ENCODE peak calls at places on chromosomes 4 and X, in five cellular contexts. One of them, this sample, is unnamed.

GRCh38 chrX:120791013-120791643 is 84.5 kb downstream of the CT47B1 start:
- DNase-seq in right cardiac atrium: peak; percentile 74
- DNase-seq in colonic mucosa: peak; percentile 18
- DNase-seq in ovary: peak; percentile 76
- DNase-seq in heart right ventricle: peak; percentile 26
- DNase-seq in this sample: peak; percentile 46

GRCh38 chr4:140004580-140005314 is 149.2 kb downstream of the MAML3 start:
- DNase-seq in heart right ventricle: peak; percentile 64
- DNase-seq in colonic mucosa: no peak
- DNase-seq in right cardiac atrium: peak; percentile 75
- DNase-seq in ovary: peak; percentile 47
- DNase-seq in this sample: peak; percentile 63

GRCh38 chr4:70863099-70863790 is 23.6 kb upstream of the GRSF1 start:
- DNase-seq in colonic mucosa: no peak
- DNase-seq in right cardiac atrium: no peak
- DNase-seq in heart right ventricle: no peak
- DNase-seq in ovary: no peak
- DNase-seq in this sample: no peak

GRCh38 chrX:69670001-69670555 is 54.2 kb downstream of the EDA start:
- DNase-seq in ovary: no peak
- DNase-seq in right cardiac atrium: no peak
- DNase-seq in heart right ventricle: no peak
- DNase-seq in colonic mucosa: no peak
- DNase-seq in this sample: no peak

GRCh38 chrX:65451663-65452062 is 82.9 kb downstream of the LAS1L start:
- DNase-seq in ovary: no peak
- DNase-seq in colonic mucosa: peak; percentile 26
- DNase-seq in heart right ventricle: no peak
- DNase-seq in right cardiac atrium: no peak
- DNase-seq in this sample: no peak

GRCh38 chr4:121053601-121054143 is 18.7 kb downstream of the NDNF start:
- DNase-seq in heart right ventricle: peak; percentile 38
- DNase-seq in ovary: no peak
- DNase-seq in colonic mucosa: peak; percentile 36
- DNase-seq in right cardiac atrium: peak; percentile 35
- DNase-seq in this sample: no peak

GRCh38 chrX:130174051-130174704 is 2.4 kb downstream of the RAB33A start:
- DNase-seq in right cardiac atrium: peak; percentile 81
- DNase-seq in colonic mucosa: no peak
- DNase-seq in heart right ventricle: peak; percentile 17
- DNase-seq in ovary: peak; percentile 24
- DNase-seq in this sample: peak; percentile 39

GRCh38 chrX:13046035-13046851 is 1.8 kb upstream of the FAM9C start:
- DNase-seq in ovary: no peak
- DNase-seq in colonic mucosa: no peak
- DNase-seq in right cardiac atrium: no peak
- DNase-seq in heart right ventricle: no peak
- DNase-seq in this sample: no peak

GRCh38 chr4:112889619-112890294 is 159.7 kb upstream of the ANK2 start:
- DNase-seq in right cardiac atrium: no peak
- DNase-seq in ovary: no peak
- DNase-seq in heart right ventricle: no peak
- DNase-seq in colonic mucosa: no peak
- DNase-seq in this sample: no peak

GRCh38 chr4:173362666-173363065 is 8.1 kb upstream of the SAP30 start:
- DNase-seq in ovary: no peak
- DNase-seq in heart right ventricle: no peak
- DNase-seq in colonic mucosa: no peak
- DNase-seq in right cardiac atrium: no peak
- DNase-seq in this sample: no peak

GRCh38 chr4:62571494-62571893 is 1371.4 kb downstream of the ADGRL3 start:
- DNase-seq in ovary: no peak
- DNase-seq in heart right ventricle: no peak
- DNase-seq in colonic mucosa: no peak
- DNase-seq in right cardiac atrium: no peak
- DNase-seq in this sample: no peak

GRCh38 chrX:115362334-115363095 is 73.0 kb downstream of the LUZP4 start:
- DNase-seq in ovary: no peak
- DNase-seq in right cardiac atrium: no peak
- DNase-seq in colonic mucosa: no peak
- DNase-seq in heart right ventricle: no peak
- DNase-seq in this sample: no peak

GRCh38 chrX:70262952-70263567 is 3.1 kb upstream of the P2RY4 start:
- DNase-seq in ovary: peak; percentile 26
- DNase-seq in heart right ventricle: peak; percentile 14
- DNase-seq in colonic mucosa: peak; percentile 56
- DNase-seq in right cardiac atrium: peak; percentile 72
- DNase-seq in this sample: peak; percentile 29

GRCh38 chr4:10267066-10267465 is 150.5 kb upstream of the WDR1 start:
- DNase-seq in heart right ventricle: no peak
- DNase-seq in right cardiac atrium: no peak
- DNase-seq in colonic mucosa: peak; percentile 22
- DNase-seq in ovary: no peak
- DNase-seq in this sample: no peak

GRCh38 chr4:164215113-164215741 is 538.7 kb upstream of the SMIM31 start:
- DNase-seq in ovary: no peak
- DNase-seq in heart right ventricle: no peak
- DNase-seq in right cardiac atrium: no peak
- DNase-seq in colonic mucosa: no peak
- DNase-seq in this sample: no peak

GRCh38 chr4:94934201-94934600 is 176.4 kb downstream of the BMPR1B start:
- DNase-seq in right cardiac atrium: no peak
- DNase-seq in heart right ventricle: no peak
- DNase-seq in colonic mucosa: no peak
- DNase-seq in ovary: no peak
- DNase-seq in this sample: no peak

GRCh38 chr4:7193040-7193958 is 961 bp downstream of the SORCS2 start:
- DNase-seq in right cardiac atrium: peak; percentile 65
- DNase-seq in heart right ventricle: no peak
- DNase-seq in ovary: peak; percentile 52
- DNase-seq in colonic mucosa: no peak
- DNase-seq in this sample: no peak

GRCh38 chrX:11445540-11445939 is 152.3 kb downstream of the AMELX start:
- DNase-seq in right cardiac atrium: no peak
- DNase-seq in heart right ventricle: no peak
- DNase-seq in colonic mucosa: no peak
- DNase-seq in ovary: no peak
- DNase-seq in this sample: no peak

GRCh38 chr4:112946127-112946526 is 103.3 kb upstream of the ANK2 start:
- DNase-seq in heart right ventricle: no peak
- DNase-seq in ovary: no peak
- DNase-seq in colonic mucosa: no peak
- DNase-seq in right cardiac atrium: no peak
- DNase-seq in this sample: no peak

GRCh38 chr4:62814510-62815047 is 1594.7 kb downstream of the TECRL start:
- DNase-seq in heart right ventricle: no peak
- DNase-seq in ovary: peak; percentile 22
- DNase-seq in colonic mucosa: no peak
- DNase-seq in right cardiac atrium: peak; percentile 43
- DNase-seq in this sample: no peak

GRCh38 chr4:150021483-150021882 is 56.8 kb upstream of the DCLK2 start:
- DNase-seq in colonic mucosa: no peak
- DNase-seq in ovary: no peak
- DNase-seq in heart right ventricle: no peak
- DNase-seq in right cardiac atrium: no peak
- DNase-seq in this sample: no peak

GRCh38 chrX:72080800-72081199 is 50.9 kb downstream of the RTL5 start:
- DNase-seq in colonic mucosa: no peak
- DNase-seq in right cardiac atrium: no peak
- DNase-seq in heart right ventricle: no peak
- DNase-seq in ovary: no peak
- DNase-seq in this sample: no peak

GRCh38 chr4:94475794-94476193 is 24.1 kb downstream of the PDLIM5 start:
- DNase-seq in heart right ventricle: no peak
- DNase-seq in ovary: no peak
- DNase-seq in colonic mucosa: no peak
- DNase-seq in right cardiac atrium: no peak
- DNase-seq in this sample: no peak

GRCh38 chrX:14051416-14051815 is 21.7 kb upstream of the GEMIN8 start:
- DNase-seq in ovary: no peak
- DNase-seq in heart right ventricle: no peak
- DNase-seq in right cardiac atrium: no peak
- DNase-seq in colonic mucosa: no peak
- DNase-seq in this sample: no peak

DNA sequence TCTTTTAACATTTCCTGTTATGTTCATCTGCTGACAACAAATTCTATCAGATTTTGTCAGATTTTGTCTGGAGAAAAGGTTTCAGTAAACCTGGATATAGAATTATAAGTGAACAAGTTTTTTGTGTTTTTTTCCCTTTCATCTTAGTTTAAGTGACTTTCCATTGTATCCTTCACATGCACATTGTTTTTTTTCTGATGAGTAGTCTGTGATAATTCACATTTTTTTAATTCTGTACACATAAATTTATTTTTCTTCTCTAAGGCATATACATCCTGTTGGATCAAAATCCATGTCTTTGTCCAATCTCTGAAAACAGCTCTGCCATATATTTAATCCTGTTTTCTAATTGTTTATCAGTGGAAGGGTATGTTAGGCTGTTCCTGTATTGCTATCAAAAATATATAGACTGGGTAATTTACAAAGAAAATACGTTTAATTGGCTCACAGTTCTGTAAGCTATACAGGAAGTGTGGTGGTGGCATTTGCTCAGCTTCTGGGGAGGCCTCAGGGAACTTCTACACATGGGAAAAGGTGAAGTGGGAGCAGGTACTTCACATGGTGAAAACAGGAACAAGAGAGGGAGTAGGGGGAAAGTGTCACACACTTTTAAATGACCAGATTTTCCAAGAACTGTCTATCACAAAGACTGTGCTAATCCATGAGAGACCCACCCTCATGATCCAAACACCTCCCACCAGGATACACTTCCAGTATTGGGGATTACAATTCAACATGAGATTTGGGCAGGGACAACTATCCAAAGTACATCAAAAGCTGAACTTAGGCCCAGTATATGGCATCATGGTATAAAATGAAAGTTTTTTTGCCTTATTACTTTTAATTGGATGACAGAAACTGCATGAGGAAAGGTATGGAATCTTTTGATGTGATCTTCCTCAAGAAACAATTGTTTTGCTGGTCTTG is 45.6 kb upstream of the GRID2 start:
- DNase-seq in colonic mucosa: no peak
- DNase-seq in ovary: no peak
- DNase-seq in right cardiac atrium: no peak
- DNase-seq in heart right ventricle: no peak
- DNase-seq in this sample: no peak
- H3K27ac ChIP-seq in colonic mucosa: no peak overlapping the region
- H3K27ac ChIP-seq in ovary: no peak overlapping the region
- H3K27ac ChIP-seq in right cardiac atrium: no peak overlapping the region
- H3K27ac ChIP-seq in heart right ventricle: no peak overlapping the region
- H3K27ac ChIP-seq in this sample: no peak overlapping the region

DNA sequence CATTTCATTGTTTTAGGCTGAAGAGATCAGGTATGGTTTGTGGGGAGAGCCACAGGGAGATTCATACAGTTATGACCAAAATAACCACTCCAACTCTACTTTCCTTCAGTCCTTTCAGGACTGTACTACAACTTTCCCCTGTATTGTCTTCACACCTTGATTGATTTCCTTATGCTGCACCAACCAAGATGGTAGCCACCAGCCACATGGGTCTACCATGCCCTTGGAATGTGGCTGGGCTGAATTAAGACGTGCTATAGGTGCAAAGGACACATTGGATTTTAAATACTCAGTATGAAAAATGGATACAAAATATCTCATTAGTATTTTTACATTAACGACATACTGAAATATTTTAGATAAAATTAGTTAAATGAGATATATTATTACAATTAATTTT is 11.2 kb downstream of the IRF2 start:
- DNase-seq in right cardiac atrium: no peak
- DNase-seq in ovary: no peak
- DNase-seq in heart right ventricle: no peak
- DNase-seq in colonic mucosa: no peak
- DNase-seq in this sample: no peak
- H3K27ac ChIP-seq in right cardiac atrium: no peak overlapping the region
- H3K27ac ChIP-seq in ovary: no peak overlapping the region
- H3K27ac ChIP-seq in heart right ventricle: no peak overlapping the region
- H3K27ac ChIP-seq in colonic mucosa: no peak overlapping the region
- H3K27ac ChIP-seq in this sample: no peak overlapping the region

GRCh38 chr4:183337349-183337748 is 15.1 kb upstream of the CLDN24 start:
- DNase-seq in ovary: no peak
- DNase-seq in colonic mucosa: no peak
- DNase-seq in right cardiac atrium: no peak
- DNase-seq in heart right ventricle: no peak
- DNase-seq in this sample: no peak

GRCh38 chr4:183333983-183334382 is 11.8 kb upstream of the CLDN24 start:
- DNase-seq in heart right ventricle: no peak
- DNase-seq in ovary: no peak
- DNase-seq in colonic mucosa: no peak
- DNase-seq in right cardiac atrium: no peak
- DNase-seq in this sample: no peak

GRCh38 chr4:183337833-183338232 is 15.6 kb upstream of the CLDN24 start:
- DNase-seq in right cardiac atrium: no peak
- DNase-seq in heart right ventricle: no peak
- DNase-seq in colonic mucosa: no peak
- DNase-seq in ovary: no peak
- DNase-seq in this sample: no peak

GRCh38 chr4:183333202-183333601 is 11.0 kb upstream of the CLDN24 start:
- DNase-seq in ovary: no peak
- DNase-seq in heart right ventricle: no peak
- DNase-seq in right cardiac atrium: no peak
- DNase-seq in colonic mucosa: no peak
- DNase-seq in this sample: no peak

DNA sequence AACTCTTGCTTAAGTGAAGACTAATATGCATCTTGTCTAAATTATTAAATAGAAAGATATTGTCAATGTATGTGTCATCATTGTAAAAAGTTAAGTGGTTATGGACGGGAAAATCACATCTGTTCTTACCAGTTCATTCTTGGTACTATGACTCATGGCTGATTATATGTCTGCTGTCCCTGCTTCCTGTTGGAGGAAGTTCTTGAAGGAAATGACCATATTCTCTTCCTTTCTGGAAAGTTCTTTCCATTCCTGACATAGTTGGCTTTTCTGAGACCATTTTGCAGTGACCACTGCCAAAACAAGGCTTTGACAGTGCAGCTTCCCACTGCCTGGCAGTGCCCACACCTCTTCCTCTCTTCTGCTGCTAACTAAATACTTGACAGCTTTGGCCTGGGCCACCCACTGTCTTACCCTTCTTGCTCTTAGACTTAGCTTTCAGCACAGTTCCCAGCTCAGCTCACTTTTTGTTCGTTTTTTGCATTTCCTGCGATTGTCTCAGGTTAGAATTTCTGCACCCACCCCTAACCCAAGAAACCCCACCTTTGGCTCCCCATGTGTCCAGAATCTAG is 13.2 kb upstream of the CLDN24 start:
- DNase-seq in ovary: no peak
- DNase-seq in right cardiac atrium: no peak
- DNase-seq in colonic mucosa: no peak
- DNase-seq in heart right ventricle: no peak
- DNase-seq in this sample: no peak
- H3K27ac ChIP-seq in ovary: no peak overlapping the region
- H3K27ac ChIP-seq in right cardiac atrium: no peak overlapping the region
- H3K27ac ChIP-seq in colonic mucosa: no peak overlapping the region
- H3K27ac ChIP-seq in heart right ventricle: no peak overlapping the region
- H3K27ac ChIP-seq in this sample: no peak overlapping the region

GRCh38 chr4:76035799-76036389 is at the start of gene CXCL11:
- DNase-seq in heart right ventricle: no peak
- DNase-seq in right cardiac atrium: no peak
- DNase-seq in colonic mucosa: no peak
- DNase-seq in ovary: no peak
- DNase-seq in this sample: no peak

GRCh38 chr4:76035146-76035545 is 724 bp downstream of the CXCL11 start:
- DNase-seq in heart right ventricle: no peak
- DNase-seq in ovary: no peak
- DNase-seq in colonic mucosa: no peak
- DNase-seq in right cardiac atrium: no peak
- DNase-seq in this sample: no peak

GRCh38 chr4:76036855-76037254 is 985 bp upstream of the CXCL11 start:
- DNase-seq in ovary: no peak
- DNase-seq in colonic mucosa: no peak
- DNase-seq in heart right ventricle: no peak
- DNase-seq in right cardiac atrium: no peak
- DNase-seq in this sample: no peak
- H3K27ac ChIP-seq in ovary: no peak overlapping the region
- H3K27ac ChIP-seq in colonic mucosa: no peak overlapping the region
- H3K27ac ChIP-seq in heart right ventricle: no peak overlapping the region
- H3K27ac ChIP-seq in right cardiac atrium: no peak overlapping the region
- H3K27ac ChIP-seq in this sample: no peak overlapping the region